ENCODE peak calls at places on chromosomes 5 and 9, in five cellular contexts. One of them, this sample, is unnamed.

GRCh38 chr5:1415626-1416360 is 29.4 kb downstream of the SLC6A3 start:
- DNase-seq in BJ: no peak
- DNase-seq in PC-3: no peak
- DNase-seq in coronary artery: no peak
- DNase-seq in IMR-90: no peak
- DNase-seq in this sample: no peak

GRCh38 chr5:178211095-178212048 is 7.0 kb downstream of the HNRNPAB start:
- DNase-seq in PC-3: no peak
- DNase-seq in coronary artery: no peak
- DNase-seq in IMR-90: no peak
- DNase-seq in BJ: no peak
- DNase-seq in this sample: no peak

GRCh38 chr9:131503626-131504465 is 1.1 kb downstream of the POMT1 start:
- DNase-seq in PC-3: peak; percentile 62
- DNase-seq in BJ: no peak
- DNase-seq in IMR-90: peak; percentile 49
- DNase-seq in coronary artery: no peak
- DNase-seq in this sample: no peak

GRCh38 chr5:123120197-123120596 is 31.2 kb downstream of the PRDM6 start:
- DNase-seq in coronary artery: no peak
- DNase-seq in BJ: no peak
- DNase-seq in IMR-90: no peak
- DNase-seq in PC-3: no peak
- DNase-seq in this sample: no peak

GRCh38 chr9:96185518-96186156 is 116.3 kb downstream of the HSD17B3 start:
- DNase-seq in PC-3: no peak
- DNase-seq in IMR-90: no peak
- DNase-seq in BJ: no peak
- DNase-seq in coronary artery: no peak
- DNase-seq in this sample: no peak

GRCh38 chr9:68489636-68490035 is 51.0 kb downstream of the TMEM252 start:
- DNase-seq in IMR-90: peak; percentile 85
- DNase-seq in coronary artery: no peak
- DNase-seq in BJ: no peak
- DNase-seq in PC-3: no peak
- DNase-seq in this sample: no peak

GRCh38 chr5:68171101-68171558 is 44.4 kb upstream of the PIK3R1 start:
- DNase-seq in BJ: peak; percentile 2
- DNase-seq in IMR-90: peak; percentile 11
- DNase-seq in PC-3: no peak
- DNase-seq in coronary artery: peak; percentile 87
- DNase-seq in this sample: no peak

GRCh38 chr5:76801159-76801802 is 17.5 kb upstream of the F2RL1 start:
- DNase-seq in BJ: no peak
- DNase-seq in IMR-90: peak; percentile 89
- DNase-seq in coronary artery: no peak
- DNase-seq in PC-3: peak; percentile 83
- DNase-seq in this sample: no peak

GRCh38 chr5:140842798-140843733 is 2.1 kb downstream of the PCDHA8 start:
- DNase-seq in BJ: no peak
- DNase-seq in IMR-90: no peak
- DNase-seq in coronary artery: no peak
- DNase-seq in PC-3: no peak
- DNase-seq in this sample: no peak

GRCh38 chr5:40572947-40573346 is 106.8 kb upstream of the PTGER4 start:
- DNase-seq in BJ: peak; percentile 61
- DNase-seq in PC-3: no peak
- DNase-seq in IMR-90: peak; percentile 88
- DNase-seq in coronary artery: no peak
- DNase-seq in this sample: no peak

GRCh38 chr5:142110046-142110531 is 1.5 kb downstream of the NDFIP1 start:
- DNase-seq in IMR-90: peak; percentile 59
- DNase-seq in PC-3: peak; percentile 29
- DNase-seq in coronary artery: no peak
- DNase-seq in BJ: no peak
- DNase-seq in this sample: no peak

GRCh38 chr5:123450114-123450513 is 26.9 kb upstream of the CEP120 start:
- DNase-seq in PC-3: no peak
- DNase-seq in coronary artery: no peak
- DNase-seq in BJ: no peak
- DNase-seq in IMR-90: no peak
- DNase-seq in this sample: no peak

GRCh38 chr5:173928871-173929574 is 40.9 kb downstream of the CPEB4 start:
- DNase-seq in IMR-90: no peak
- DNase-seq in BJ: no peak
- DNase-seq in PC-3: no peak
- DNase-seq in coronary artery: no peak
- DNase-seq in this sample: no peak

GRCh38 chr5:173933901-173934300 is 45.8 kb downstream of the CPEB4 start:
- DNase-seq in PC-3: no peak
- DNase-seq in BJ: no peak
- DNase-seq in coronary artery: no peak
- DNase-seq in IMR-90: no peak
- DNase-seq in this sample: no peak

GRCh38 chr5:173932695-173933139 is 44.6 kb downstream of the CPEB4 start:
- DNase-seq in PC-3: no peak
- DNase-seq in coronary artery: no peak
- DNase-seq in IMR-90: no peak
- DNase-seq in BJ: no peak
- DNase-seq in this sample: no peak
- TF ChIP-seq CTCF in PC-3: no peak
- TF ChIP-seq CTCF in coronary artery: no peak
- TF ChIP-seq CTCF in IMR-90: no peak
- TF ChIP-seq CTCF in BJ: no peak
- TF ChIP-seq CTCF in this sample: no peak

DNA sequence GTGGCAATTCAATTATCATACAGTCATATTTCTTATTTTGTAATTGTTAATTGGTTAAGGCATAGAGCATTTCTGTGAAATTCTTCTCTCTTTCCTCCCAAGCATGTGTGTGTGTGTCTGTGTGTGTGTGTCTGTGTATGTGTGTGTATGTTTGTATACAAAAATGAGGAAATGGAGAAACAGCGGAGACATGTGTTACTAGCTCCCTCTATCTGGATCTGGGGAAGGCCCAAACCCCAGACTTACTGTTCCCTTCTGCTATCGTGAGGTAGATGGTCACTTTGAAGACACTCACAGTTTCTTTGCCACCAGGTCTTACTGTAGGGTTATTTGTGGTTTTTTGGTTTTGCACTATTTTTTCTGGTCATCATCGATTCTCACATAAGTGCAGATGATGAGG is 11.4 kb upstream of the C5orf63 start:
- DNase-seq in coronary artery: no peak
- DNase-seq in IMR-90: no peak
- DNase-seq in BJ: no peak
- DNase-seq in PC-3: no peak
- DNase-seq in this sample: no peak
- TF ChIP-seq CTCF in coronary artery: no peak
- TF ChIP-seq CTCF in IMR-90: no peak
- TF ChIP-seq CTCF in BJ: no peak
- TF ChIP-seq CTCF in PC-3: no peak
- TF ChIP-seq CTCF in this sample: no peak

DNA sequence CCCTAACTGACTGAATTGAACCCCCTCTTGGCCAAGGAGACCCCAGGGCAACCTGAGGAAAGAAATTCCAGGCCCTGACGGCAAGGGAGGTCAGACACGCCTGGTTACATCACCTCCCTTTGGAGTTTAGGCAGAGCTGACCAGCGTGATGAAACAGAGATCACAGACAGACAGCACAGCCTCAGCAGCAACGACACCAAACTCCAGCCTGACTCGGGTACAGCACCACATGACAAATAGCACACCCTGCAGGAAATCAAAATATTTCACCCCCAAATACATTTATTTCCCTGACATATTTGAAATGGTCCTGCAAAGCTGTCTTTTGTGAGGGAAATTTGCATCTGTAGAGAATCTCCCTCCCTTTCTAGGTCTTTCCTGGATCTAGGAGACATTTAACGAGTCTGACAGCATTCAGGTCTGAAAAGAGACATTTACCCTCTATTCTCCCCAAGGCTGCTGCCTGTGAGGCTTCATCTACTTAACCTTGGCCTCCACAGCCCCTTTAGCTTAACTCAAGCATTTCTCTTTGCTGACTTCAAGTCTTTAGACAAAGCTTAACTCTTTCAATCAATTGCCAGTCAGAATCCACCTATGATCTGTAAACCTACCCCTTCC is 2.6 kb downstream of the QSOX2 start:
- DNase-seq in IMR-90: no peak
- DNase-seq in coronary artery: no peak
- DNase-seq in BJ: no peak
- DNase-seq in PC-3: peak; percentile 18
- DNase-seq in this sample: no peak
- TF ChIP-seq CTCF in IMR-90: no peak
- TF ChIP-seq CTCF in coronary artery: no peak
- TF ChIP-seq CTCF in BJ: no peak
- TF ChIP-seq CTCF in PC-3: peak; percentile 39
- TF ChIP-seq CTCF in this sample: no peak

DNA sequence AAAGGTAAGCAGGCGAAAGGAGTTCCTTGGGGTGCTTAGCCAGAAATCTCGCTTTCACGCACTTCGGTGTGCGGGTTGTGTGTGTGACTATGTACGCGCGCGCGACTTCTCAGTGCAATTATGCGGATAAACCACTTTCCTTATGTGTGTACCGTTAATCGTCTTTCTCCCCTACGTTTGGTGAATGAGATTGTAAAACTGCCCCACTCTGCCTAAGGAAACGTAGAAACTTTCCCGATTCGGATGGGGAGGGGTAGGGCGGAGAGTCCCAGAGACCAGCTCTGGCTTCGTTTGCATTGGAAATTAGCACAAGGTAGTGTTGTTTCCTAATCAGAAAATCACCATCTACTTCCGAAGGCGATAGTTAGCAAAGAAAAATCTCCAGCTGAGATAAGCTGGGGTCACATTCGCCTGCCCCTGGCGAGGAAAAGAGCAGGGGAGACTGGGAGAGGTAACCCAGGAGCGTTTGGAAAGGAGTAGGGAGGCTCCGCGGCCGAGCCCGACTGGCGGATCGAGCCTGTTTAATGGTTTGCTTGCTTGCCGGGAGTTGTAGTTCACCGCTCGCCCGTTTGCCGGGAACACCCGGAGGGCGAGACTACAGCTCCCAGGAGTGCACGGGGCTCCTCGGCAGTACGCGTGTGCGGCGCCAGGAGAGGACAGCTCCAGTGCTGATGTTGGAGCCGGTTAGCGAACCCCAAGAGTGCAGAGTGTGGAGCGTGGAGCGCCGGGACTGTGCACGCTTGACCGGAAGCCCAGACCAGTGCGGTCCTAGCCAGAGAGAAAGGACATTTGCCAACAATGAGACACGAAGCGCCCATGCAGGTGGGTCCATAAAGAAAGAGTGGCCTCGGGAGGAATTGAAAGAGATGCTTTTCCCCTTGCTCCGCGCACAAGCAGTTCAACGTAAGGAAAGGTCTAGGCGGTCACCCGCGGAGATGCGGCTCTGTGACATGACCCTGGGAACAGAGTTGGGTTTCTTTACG is at the start of gene RAB3C:
- DNase-seq in BJ: peak; percentile 73
- DNase-seq in coronary artery: peak; percentile 81
- DNase-seq in PC-3: peak; percentile 72
- DNase-seq in IMR-90: peak; percentile 90
- DNase-seq in this sample: peak; percentile 96
- TF ChIP-seq CTCF in BJ: no peak
- TF ChIP-seq CTCF in coronary artery: no peak
- TF ChIP-seq CTCF in PC-3: no peak
- TF ChIP-seq CTCF in IMR-90: no peak
- TF ChIP-seq CTCF in this sample: no peak

DNA sequence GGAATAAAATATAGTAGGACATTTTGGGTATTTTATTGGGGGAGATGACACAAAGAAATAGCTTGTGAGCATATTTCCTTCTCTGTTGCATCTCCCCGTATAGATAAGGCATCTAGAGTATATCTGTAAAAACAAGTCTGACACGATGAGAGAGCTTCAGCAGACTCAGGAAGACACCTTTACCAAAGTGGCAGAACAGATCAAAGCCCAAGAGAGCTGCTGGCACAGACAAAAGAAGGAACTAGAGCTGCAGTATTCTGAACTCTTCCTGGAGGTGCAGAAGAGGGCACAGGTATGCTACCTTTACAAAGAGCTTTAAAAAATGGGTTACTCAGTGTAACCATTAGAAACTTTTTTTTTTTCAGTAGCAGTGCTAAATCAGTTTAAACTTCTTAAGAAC is 176.7 kb downstream of the CCDC171 start:
- DNase-seq in BJ: no peak
- DNase-seq in coronary artery: no peak
- DNase-seq in IMR-90: no peak
- DNase-seq in PC-3: no peak
- DNase-seq in this sample: no peak
- TF ChIP-seq CTCF in BJ: no peak
- TF ChIP-seq CTCF in coronary artery: no peak
- TF ChIP-seq CTCF in IMR-90: no peak
- TF ChIP-seq CTCF in PC-3: no peak
- TF ChIP-seq CTCF in this sample: no peak